ENCODE peak calls at places on chromosome 13, in nine cellular contexts. H, V, W, D, S, J, A, N and C are unnamed samples.

GRCh38 chr13:106612688-106613087 is 44.8 kb upstream of the ARGLU1 start:
- DNase-seq in D (no peak), A (peak), S (no peak), J (peak), N (no peak), V (no peak), W (no peak), H (peak), C (peak)

GRCh38 chr13:99125335-99125915 is 75.2 kb upstream of the UBAC2 start:
- DNase-seq in S (no peak), A (no peak), D (no peak), N (no peak), V (no peak), J (no peak), W (no peak), H (no peak), C (no peak)

GRCh38 chr13:81602236-81602635 is 1261.3 kb upstream of the SPRY2 start:
- DNase-seq in J (no peak), S (no peak), D (no peak), N (no peak), V (no peak), W (no peak), A (no peak), H (peak), C (no peak)

GRCh38 chr13:21538280-21538679 is 65.7 kb downstream of the MICU2 start:
- DNase-seq in N (no peak), V (no peak), W (no peak), J (no peak), A (no peak), H (no peak), S (no peak), D (no peak), C (no peak)

GRCh38 chr13:47114030-47114429 is 217.2 kb upstream of the HTR2A start:
- DNase-seq in W (no peak), S (no peak), J (no peak), D (no peak), N (no peak), H (peak), A (no peak), V (no peak), C (peak)

GRCh38 chr13:63167699-63168337 is 1752.2 kb upstream of the PCDH20 start:
- DNase-seq in D (no peak), V (no peak), J (no peak), N (no peak), A (no peak), S (no peak), W (no peak), H (peak), C (no peak)

GRCh38 chr13:33994198-33994597 is 176.2 kb downstream of the RFC3 start:
- DNase-seq in D (no peak), V (no peak), N (no peak), W (no peak), S (no peak), H (no peak), J (no peak), A (no peak), C (no peak)

GRCh38 chr13:114123448-114123847 is 9.0 kb downstream of the RASA3 start:
- DNase-seq in H (no peak), S (no peak), N (no peak), A (no peak), W (no peak), J (no peak), D (peak), V (no peak), C (no peak)

GRCh38 chr13:34162545-34162936 is 344.6 kb downstream of the RFC3 start:
- DNase-seq in A (peak), N (no peak), D (no peak), V (no peak), J (no peak), W (no peak), S (no peak), H (peak), C (no peak)

GRCh38 chr13:44293908-44294735 is 79.5 kb upstream of the SERP2 start:
- DNase-seq in W (no peak), V (no peak), H (peak), D (no peak), J (no peak), S (no peak), N (no peak), A (peak), C (peak)

GRCh38 chr13:111850458-111850857 is 216.5 kb upstream of the SOX1 start:
- DNase-seq in A (no peak), N (no peak), V (no peak), H (no peak), J (no peak), D (peak), S (no peak), W (no peak), C (no peak)

GRCh38 chr13:35961002-35961401 is 170.2 kb downstream of the DCLK1 start:
- DNase-seq in V (no peak), N (no peak), W (no peak), A (no peak), J (no peak), D (no peak), H (peak), S (no peak), C (no peak)

GRCh38 chr13:23161176-23161825 is 19.5 kb upstream of the SGCG start:
- DNase-seq in S (no peak), N (no peak), D (no peak), A (no peak), V (no peak), J (no peak), H (no peak), W (no peak), C (no peak)

GRCh38 chr13:23848639-23849282 is 40.4 kb downstream of the MIPEP start:
- DNase-seq in H (no peak), J (no peak), S (no peak), A (no peak), N (no peak), D (peak), V (no peak), W (peak), C (no peak)

GRCh38 chr13:70162141-70162540 is 53.9 kb upstream of the KLHL1 start:
- DNase-seq in S (no peak), N (no peak), A (no peak), W (no peak), J (no peak), H (peak), V (no peak), D (no peak), C (no peak)

GRCh38 chr13:42991892-42992584 is at the start of gene EPSTI1:
- DNase-seq in V (peak), W (peak), S (peak), N (peak), D (peak), H (peak), A (peak), J (peak), C (peak)

GRCh38 chr13:113655358-113656014 is 2.5 kb downstream of the ATP4B start:
- DNase-seq in A (no peak), D (no peak), S (no peak), H (no peak), V (no peak), N (no peak), J (peak), W (no peak), C (no peak)

GRCh38 chr13:43263047-43263446 is 239.7 kb downstream of the DNAJC15 start:
- DNase-seq in D (no peak), V (no peak), S (no peak), J (no peak), N (peak), W (no peak), H (no peak), A (no peak), C (no peak)

GRCh38 chr13:37942929-37943328 is 73.4 kb upstream of the TRPC4 start:
- DNase-seq in N (no peak), W (no peak), V (no peak), A (no peak), S (no peak), J (no peak), H (no peak), D (no peak), C (no peak)

GRCh38 chr13:33139186-33139585 is 123.0 kb downstream of the KL start:
- DNase-seq in J (peak), D (no peak), A (no peak), S (no peak), W (no peak), N (no peak), V (peak), H (no peak), C (no peak)

GRCh38 chr13:101623469-101624209 is 171.2 kb downstream of the ITGBL1 start:
- DNase-seq in N (no peak), D (no peak), V (no peak), A (peak), H (peak), W (no peak), S (no peak), J (no peak), C (no peak)

GRCh38 chr13:112509190-112509589 is 78.8 kb downstream of the TUBGCP3 start:
- DNase-seq in W (no peak), J (no peak), D (no peak), S (no peak), A (no peak), H (no peak), V (no peak), N (no peak), C (no peak)

GRCh38 chr13:40468227-40468838 is 198.1 kb downstream of the FOXO1 start:
- DNase-seq in N (no peak), W (no peak), V (no peak), J (no peak), H (no peak), D (no peak), A (no peak), S (no peak), C (no peak)

GRCh38 chr13:101149735-101150380 is 266.4 kb downstream of the NALCN start:
- DNase-seq in A (peak), H (peak), J (no peak), D (no peak), N (no peak), V (no peak), S (no peak), W (no peak), C (peak)

GRCh38 chr13:38045278-38046048 is 175.9 kb upstream of the TRPC4 start:
- DNase-seq in W (no peak), A (peak), J (no peak), S (no peak), H (peak), D (peak), N (peak), V (no peak), C (peak)

GRCh38 chr13:47085346-47085745 is 188.5 kb upstream of the HTR2A start:
- DNase-seq in N (no peak), W (no peak), D (no peak), H (no peak), J (no peak), V (no peak), A (peak), S (no peak), C (no peak)

GRCh38 chr13:113584205-113584869 is at the start of gene TFDP1:
- DNase-seq in D (peak), S (peak), W (peak), N (peak), V (no peak), J (peak), H (peak), A (peak), C (peak)

GRCh38 chr13:60329221-60329983 is 67.6 kb upstream of the TDRD3 start:
- DNase-seq in S (peak), V (no peak), J (peak), N (peak), A (peak), D (no peak), H (peak), W (no peak), C (peak)

GRCh38 chr13:37716395-37716794 is 117.8 kb upstream of the POSTN start:
- DNase-seq in V (no peak), H (peak), N (no peak), W (no peak), S (no peak), A (peak), D (no peak), J (no peak), C (peak)

GRCh38 chr13:114314074-114314912 is at the start of gene CHAMP1:
- DNase-seq in H (peak), J (peak), W (peak), A (peak), V (peak), N (peak), D (peak), S (peak), C (peak)

GRCh38 chr13:102240110-102240509 is 161.7 kb downstream of the FGF14 start:
- DNase-seq in D (no peak), H (no peak), N (no peak), J (no peak), S (no peak), W (no peak), V (no peak), A (no peak), C (no peak)

GRCh38 chr13:112324121-112324520 is 52.0 kb upstream of the SPACA7 start:
- DNase-seq in V (no peak), W (no peak), S (no peak), A (no peak), N (no peak), D (no peak), H (no peak), J (no peak), C (no peak)

GRCh38 chr13:113448885-113449692 is 4.2 kb downstream of the ADPRHL1 start:
- DNase-seq in H (no peak), J (peak), N (peak), V (no peak), D (no peak), A (peak), W (peak), S (no peak), C (no peak)

GRCh38 chr13:65479692-65480091 is 1750.4 kb downstream of the PCDH9 start:
- DNase-seq in H (no peak), A (no peak), S (no peak), D (no peak), V (no peak), W (no peak), N (no peak), J (no peak), C (no peak)

GRCh38 chr13:25371608-25372274 is at the start of gene ATP8A2:
- DNase-seq in S (peak), A (no peak), W (no peak), V (no peak), N (no peak), H (no peak), J (no peak), D (no peak), C (no peak)

GRCh38 chr13:30752201-30752797 is 17.0 kb downstream of the ALOX5AP start:
- DNase-seq in D (no peak), N (no peak), H (peak), V (no peak), A (peak), S (no peak), J (no peak), W (no peak), C (no peak)

GRCh38 chr13:112638157-112638750 is 50.3 kb upstream of the TUBGCP3 start:
- DNase-seq in H (no peak), S (no peak), D (no peak), V (no peak), J (no peak), W (no peak), A (no peak), N (peak), C (no peak)

GRCh38 chr13:31282741-31283455 is 83.1 kb downstream of the B3GLCT start:
- DNase-seq in V (no peak), J (no peak), N (no peak), A (no peak), D (no peak), H (peak), S (no peak), W (no peak), C (peak)

DNA sequence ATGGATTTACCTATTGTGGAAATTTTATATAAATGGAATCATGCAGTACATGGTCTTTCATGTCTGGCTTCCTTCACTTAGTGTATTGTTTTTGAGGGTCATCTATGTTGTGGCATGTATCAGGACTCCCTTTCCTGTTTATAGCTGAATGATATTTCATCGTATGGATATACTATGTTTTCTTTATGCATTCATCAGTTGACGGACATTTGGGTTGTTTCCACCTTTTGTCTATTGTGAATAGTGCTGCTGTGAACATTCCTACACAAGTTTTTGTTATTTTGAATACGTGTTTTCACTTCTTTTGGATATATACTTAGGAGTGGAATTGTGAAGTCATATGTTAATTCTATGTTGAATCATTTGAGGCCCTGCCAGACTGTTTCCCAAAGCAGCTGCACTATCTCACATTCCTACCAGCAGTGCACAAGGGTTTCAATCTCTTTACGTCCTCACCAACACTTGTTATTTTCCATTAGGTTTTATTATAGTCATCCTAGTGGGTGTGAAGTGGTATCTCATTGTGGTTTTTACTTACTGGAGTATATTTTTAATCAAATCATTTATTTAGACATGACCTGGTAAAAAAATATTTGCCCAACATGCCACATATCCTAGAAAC is 262.7 kb downstream of the DLEU7 start:
- DNase-seq in S (no peak), N (no peak), J (no peak), D (no peak), W (no peak), V (no peak), A (peak), H (peak), C (peak)
- TF ChIP-seq CTCF in S (no peak), N (no peak), J (peak), D (no peak), W (no peak), V (no peak), A (peak), H (peak), C (peak)

GRCh38 chr13:110306340-110306959 is 507 bp downstream of the COL4A1 start:
- DNase-seq in H (peak), N (no peak), S (no peak), W (no peak), A (peak), D (no peak), J (peak), V (no peak), C (peak)
- TF ChIP-seq CTCF in H (peak), N (no peak), S (no peak), W (no peak), A (no peak), D (no peak), J (no peak), V (no peak), C (no peak)

DNA sequence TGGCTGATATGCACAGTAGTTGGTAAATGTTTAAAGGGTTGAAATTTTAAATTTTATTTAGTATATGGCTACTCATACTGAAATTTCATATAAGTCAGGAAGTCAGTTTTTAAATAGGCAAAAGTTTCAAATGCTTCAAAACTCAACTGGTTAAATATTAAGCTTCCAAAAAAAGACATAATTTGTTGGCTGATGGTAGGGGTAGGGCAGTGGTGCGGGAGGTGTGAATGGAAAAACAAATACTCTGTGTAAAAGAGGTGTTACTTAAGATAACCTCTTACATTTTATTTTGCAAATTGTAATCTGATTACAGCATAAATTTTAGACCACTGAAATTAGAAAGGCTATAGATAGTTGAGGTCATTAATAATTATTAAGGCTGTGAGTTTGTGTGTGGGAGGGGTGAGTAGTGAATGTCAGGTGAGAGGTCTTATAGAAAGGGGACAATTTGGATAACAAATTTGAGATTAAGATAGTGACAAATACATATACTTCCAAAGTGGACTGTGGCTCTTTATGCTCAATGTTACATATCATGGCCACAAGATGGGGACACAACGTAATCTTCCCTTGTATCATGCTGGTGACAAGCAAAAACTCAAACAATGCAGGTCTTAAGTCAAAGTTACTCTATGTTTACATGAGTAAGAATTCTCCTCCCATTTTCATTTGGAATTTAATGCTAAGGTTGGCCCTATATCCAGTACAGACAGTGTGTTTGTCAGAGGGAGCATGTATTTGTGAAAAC is 36.6 kb upstream of the OXGR1 start:
- DNase-seq in D (no peak), N (no peak), S (no peak), H (peak), A (peak), J (no peak), W (no peak), V (no peak), C (peak)
- TF ChIP-seq CTCF in D (no peak), N (no peak), S (peak), H (peak), A (peak), J (peak), W (no peak), V (no peak), C (peak)

GRCh38 chr13:20140487-20140886 is 20.4 kb downstream of the GJA3 start:
- DNase-seq in H (no peak), W (no peak), N (no peak), A (no peak), S (no peak), D (no peak), V (no peak), J (no peak), C (no peak)

GRCh38 chr13:20141238-20142018 is 19.4 kb downstream of the GJA3 start:
- DNase-seq in H (no peak), V (no peak), S (no peak), D (no peak), N (no peak), J (no peak), A (no peak), W (no peak), C (no peak)

GRCh38 chr13:20137875-20138274 is 23.0 kb downstream of the GJA3 start:
- DNase-seq in H (no peak), S (no peak), J (no peak), N (no peak), A (no peak), V (no peak), W (no peak), D (no peak), C (no peak)

GRCh38 chr13:20134732-20135131 is 26.1 kb downstream of the GJA3 start:
- DNase-seq in W (no peak), D (no peak), V (no peak), A (no peak), N (no peak), H (no peak), S (no peak), J (no peak), C (no peak)

GRCh38 chr13:20136781-20137703 is 23.8 kb downstream of the GJA3 start:
- DNase-seq in N (peak), S (peak), V (no peak), W (peak), A (no peak), D (peak), J (peak), H (peak), C (peak)
- TF ChIP-seq CTCF in N (no peak), S (peak), V (no peak), W (no peak), A (peak), D (peak), J (peak), H (peak), C (peak)

GRCh38 chr13:105202384-105202783 is 1333.1 kb downstream of the EFNB2 start:
- DNase-seq in D (no peak), A (peak), J (no peak), N (no peak), V (no peak), W (no peak), S (no peak), H (peak), C (peak)
- TF ChIP-seq CTCF in D (peak), A (peak), J (no peak), N (no peak), V (peak), W (no peak), S (peak), H (peak), C (peak)

GRCh38 chr13:26619321-26619720 is 61.8 kb downstream of the WASF3 start:
- DNase-seq in J (no peak), V (no peak), W (no peak), D (no peak), S (no peak), H (peak), N (no peak), A (peak), C (peak)
- TF ChIP-seq CTCF in J (no peak), V (no peak), W (no peak), D (no peak), S (no peak), H (no peak), N (no peak), A (no peak), C (no peak)

DNA sequence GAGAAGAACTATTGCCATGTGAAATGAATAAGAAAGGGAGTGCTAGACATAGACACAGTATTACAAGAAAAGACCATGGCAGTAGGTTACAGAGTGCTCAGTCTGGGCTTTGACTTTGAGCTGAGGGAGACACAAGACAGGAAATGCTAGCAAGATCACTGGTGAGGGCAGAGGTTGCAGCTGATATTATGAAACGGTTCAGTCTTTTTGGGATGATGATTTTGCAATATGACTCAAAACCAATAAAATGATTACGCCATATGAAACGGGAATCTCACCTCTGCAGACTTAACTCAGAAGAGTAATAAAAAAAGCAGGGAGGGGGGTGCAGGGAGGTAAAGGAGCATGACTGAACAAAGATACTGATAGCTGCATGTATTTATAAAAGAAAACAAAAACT is 123.1 kb downstream of the RBM26 start:
- DNase-seq in S (no peak), A (peak), W (no peak), J (no peak), N (no peak), D (no peak), V (no peak), H (peak), C (no peak)
- TF ChIP-seq CTCF in S (no peak), A (no peak), W (no peak), J (no peak), N (no peak), D (no peak), V (no peak), H (no peak), C (no peak)